ENCODE peak calls at places on chromosomes 1 and 21, in nine cellular contexts. One of them, this sample, is unnamed.

GRCh38 chr21:42644223-42645208 is 8.9 kb upstream of the PDE9A start:
- DNase-seq in uterus: no peak
- DNase-seq in activated CD8-positive, alpha-beta memory T cell treated with anti-CD3 and anti-CD28 coated beads, Interleukin-2, amount 50 U/mL, for 48 hours: no peak
- DNase-seq in ureter: no peak
- DNase-seq in aorta: peak
- DNase-seq in cardiac fibroblast: peak
- DNase-seq in stimulated activated CD4-positive, alpha-beta T cell treated with anti-CD3 and anti-CD28 coated beads, Interleukin-12 subunit alpha, Interleukin-12 subunit beta, amount 100 ng/mL, for 4 hours: no peak
- DNase-seq in IMR-90: peak
- DNase-seq in A549: no peak
- DNase-seq in this sample: no peak

GRCh38 chr21:43611598-43612369 is 47.5 kb downstream of the HSF2BP start:
- DNase-seq in cardiac fibroblast: peak
- DNase-seq in stimulated activated CD4-positive, alpha-beta T cell treated with anti-CD3 and anti-CD28 coated beads, Interleukin-12 subunit alpha, Interleukin-12 subunit beta, amount 100 ng/mL, for 4 hours: no peak
- DNase-seq in IMR-90: peak
- DNase-seq in A549: peak
- DNase-seq in uterus: peak
- DNase-seq in aorta: peak
- DNase-seq in activated CD8-positive, alpha-beta memory T cell treated with anti-CD3 and anti-CD28 coated beads, Interleukin-2, amount 50 U/mL, for 48 hours: no peak
- DNase-seq in ureter: peak
- DNase-seq in this sample: peak

GRCh38 chr1:173206816-173207595 is at the start of gene TNFSF4:
- DNase-seq in stimulated activated CD4-positive, alpha-beta T cell treated with anti-CD3 and anti-CD28 coated beads, Interleukin-12 subunit alpha, Interleukin-12 subunit beta, amount 100 ng/mL, for 4 hours: no peak
- DNase-seq in ureter: no peak
- DNase-seq in aorta: peak
- DNase-seq in A549: no peak
- DNase-seq in cardiac fibroblast: peak
- DNase-seq in IMR-90: peak
- DNase-seq in activated CD8-positive, alpha-beta memory T cell treated with anti-CD3 and anti-CD28 coated beads, Interleukin-2, amount 50 U/mL, for 48 hours: no peak
- DNase-seq in uterus: no peak
- DNase-seq in this sample: no peak

GRCh38 chr1:181482001-181482430 is 1.3 kb upstream of the CACNA1E start:
- DNase-seq in uterus: no peak
- DNase-seq in IMR-90: no peak
- DNase-seq in cardiac fibroblast: no peak
- DNase-seq in aorta: no peak
- DNase-seq in ureter: no peak
- DNase-seq in activated CD8-positive, alpha-beta memory T cell treated with anti-CD3 and anti-CD28 coated beads, Interleukin-2, amount 50 U/mL, for 48 hours: no peak
- DNase-seq in A549: no peak
- DNase-seq in stimulated activated CD4-positive, alpha-beta T cell treated with anti-CD3 and anti-CD28 coated beads, Interleukin-12 subunit alpha, Interleukin-12 subunit beta, amount 100 ng/mL, for 4 hours: no peak
- DNase-seq in this sample: no peak

GRCh38 chr1:47837866-47838561 is 159.2 kb downstream of the TRABD2B start:
- DNase-seq in IMR-90: no peak
- DNase-seq in aorta: no peak
- DNase-seq in cardiac fibroblast: no peak
- DNase-seq in uterus: no peak
- DNase-seq in A549: no peak
- DNase-seq in activated CD8-positive, alpha-beta memory T cell treated with anti-CD3 and anti-CD28 coated beads, Interleukin-2, amount 50 U/mL, for 48 hours: no peak
- DNase-seq in stimulated activated CD4-positive, alpha-beta T cell treated with anti-CD3 and anti-CD28 coated beads, Interleukin-12 subunit alpha, Interleukin-12 subunit beta, amount 100 ng/mL, for 4 hours: no peak
- DNase-seq in ureter: no peak
- DNase-seq in this sample: no peak

GRCh38 chr1:20698195-20698910 is 19.5 kb downstream of the KIF17 start:
- DNase-seq in stimulated activated CD4-positive, alpha-beta T cell treated with anti-CD3 and anti-CD28 coated beads, Interleukin-12 subunit alpha, Interleukin-12 subunit beta, amount 100 ng/mL, for 4 hours: no peak
- DNase-seq in uterus: no peak
- DNase-seq in aorta: no peak
- DNase-seq in ureter: no peak
- DNase-seq in activated CD8-positive, alpha-beta memory T cell treated with anti-CD3 and anti-CD28 coated beads, Interleukin-2, amount 50 U/mL, for 48 hours: no peak
- DNase-seq in cardiac fibroblast: peak
- DNase-seq in A549: no peak
- DNase-seq in IMR-90: peak
- DNase-seq in this sample: no peak

GRCh38 chr1:67264899-67265298 is 42.8 kb upstream of the IL12RB2 start:
- DNase-seq in A549: no peak
- DNase-seq in ureter: no peak
- DNase-seq in uterus: no peak
- DNase-seq in activated CD8-positive, alpha-beta memory T cell treated with anti-CD3 and anti-CD28 coated beads, Interleukin-2, amount 50 U/mL, for 48 hours: no peak
- DNase-seq in cardiac fibroblast: no peak
- DNase-seq in IMR-90: no peak
- DNase-seq in stimulated activated CD4-positive, alpha-beta T cell treated with anti-CD3 and anti-CD28 coated beads, Interleukin-12 subunit alpha, Interleukin-12 subunit beta, amount 100 ng/mL, for 4 hours: no peak
- DNase-seq in aorta: no peak
- DNase-seq in this sample: no peak

GRCh38 chr1:82491301-82491986 is 690.7 kb downstream of the ADGRL2 start:
- DNase-seq in A549: no peak
- DNase-seq in activated CD8-positive, alpha-beta memory T cell treated with anti-CD3 and anti-CD28 coated beads, Interleukin-2, amount 50 U/mL, for 48 hours: no peak
- DNase-seq in aorta: no peak
- DNase-seq in stimulated activated CD4-positive, alpha-beta T cell treated with anti-CD3 and anti-CD28 coated beads, Interleukin-12 subunit alpha, Interleukin-12 subunit beta, amount 100 ng/mL, for 4 hours: no peak
- DNase-seq in IMR-90: no peak
- DNase-seq in uterus: no peak
- DNase-seq in cardiac fibroblast: peak
- DNase-seq in ureter: no peak
- DNase-seq in this sample: no peak

GRCh38 chr1:7886346-7886745 is 33.5 kb upstream of the UTS2 start:
- DNase-seq in ureter: no peak
- DNase-seq in uterus: no peak
- DNase-seq in cardiac fibroblast: peak
- DNase-seq in IMR-90: peak
- DNase-seq in activated CD8-positive, alpha-beta memory T cell treated with anti-CD3 and anti-CD28 coated beads, Interleukin-2, amount 50 U/mL, for 48 hours: no peak
- DNase-seq in stimulated activated CD4-positive, alpha-beta T cell treated with anti-CD3 and anti-CD28 coated beads, Interleukin-12 subunit alpha, Interleukin-12 subunit beta, amount 100 ng/mL, for 4 hours: no peak
- DNase-seq in A549: no peak
- DNase-seq in aorta: no peak
- DNase-seq in this sample: no peak

GRCh38 chr1:151457911-151458882 is 1.1 kb downstream of the POGZ start:
- DNase-seq in ureter: peak
- DNase-seq in stimulated activated CD4-positive, alpha-beta T cell treated with anti-CD3 and anti-CD28 coated beads, Interleukin-12 subunit alpha, Interleukin-12 subunit beta, amount 100 ng/mL, for 4 hours: peak
- DNase-seq in cardiac fibroblast: peak
- DNase-seq in aorta: peak
- DNase-seq in uterus: peak
- DNase-seq in A549: peak
- DNase-seq in activated CD8-positive, alpha-beta memory T cell treated with anti-CD3 and anti-CD28 coated beads, Interleukin-2, amount 50 U/mL, for 48 hours: peak
- DNase-seq in IMR-90: peak
- DNase-seq in this sample: peak

GRCh38 chr1:245807954-245808719 is 653.4 kb downstream of the KIF26B start:
- DNase-seq in aorta: no peak
- DNase-seq in ureter: no peak
- DNase-seq in uterus: no peak
- DNase-seq in cardiac fibroblast: no peak
- DNase-seq in stimulated activated CD4-positive, alpha-beta T cell treated with anti-CD3 and anti-CD28 coated beads, Interleukin-12 subunit alpha, Interleukin-12 subunit beta, amount 100 ng/mL, for 4 hours: no peak
- DNase-seq in activated CD8-positive, alpha-beta memory T cell treated with anti-CD3 and anti-CD28 coated beads, Interleukin-2, amount 50 U/mL, for 48 hours: no peak
- DNase-seq in IMR-90: no peak
- DNase-seq in A549: no peak
- DNase-seq in this sample: no peak

GRCh38 chr1:75053207-75053606 is 81.0 kb upstream of the LHX8 start:
- DNase-seq in activated CD8-positive, alpha-beta memory T cell treated with anti-CD3 and anti-CD28 coated beads, Interleukin-2, amount 50 U/mL, for 48 hours: no peak
- DNase-seq in stimulated activated CD4-positive, alpha-beta T cell treated with anti-CD3 and anti-CD28 coated beads, Interleukin-12 subunit alpha, Interleukin-12 subunit beta, amount 100 ng/mL, for 4 hours: no peak
- DNase-seq in aorta: no peak
- DNase-seq in uterus: no peak
- DNase-seq in cardiac fibroblast: no peak
- DNase-seq in A549: no peak
- DNase-seq in ureter: no peak
- DNase-seq in IMR-90: no peak
- DNase-seq in this sample: no peak

GRCh38 chr1:17627239-17628052 is 87.9 kb downstream of the ARHGEF10L start:
- DNase-seq in cardiac fibroblast: no peak
- DNase-seq in activated CD8-positive, alpha-beta memory T cell treated with anti-CD3 and anti-CD28 coated beads, Interleukin-2, amount 50 U/mL, for 48 hours: no peak
- DNase-seq in stimulated activated CD4-positive, alpha-beta T cell treated with anti-CD3 and anti-CD28 coated beads, Interleukin-12 subunit alpha, Interleukin-12 subunit beta, amount 100 ng/mL, for 4 hours: no peak
- DNase-seq in IMR-90: no peak
- DNase-seq in aorta: no peak
- DNase-seq in A549: no peak
- DNase-seq in uterus: no peak
- DNase-seq in ureter: no peak
- DNase-seq in this sample: no peak

GRCh38 chr1:233675893-233676292 is 62.0 kb downstream of the KCNK1 start:
- DNase-seq in activated CD8-positive, alpha-beta memory T cell treated with anti-CD3 and anti-CD28 coated beads, Interleukin-2, amount 50 U/mL, for 48 hours: no peak
- DNase-seq in A549: no peak
- DNase-seq in ureter: no peak
- DNase-seq in uterus: no peak
- DNase-seq in aorta: no peak
- DNase-seq in cardiac fibroblast: no peak
- DNase-seq in stimulated activated CD4-positive, alpha-beta T cell treated with anti-CD3 and anti-CD28 coated beads, Interleukin-12 subunit alpha, Interleukin-12 subunit beta, amount 100 ng/mL, for 4 hours: no peak
- DNase-seq in IMR-90: no peak
- DNase-seq in this sample: no peak

GRCh38 chr1:93960641-93961147 is 51.5 kb upstream of the GCLM start:
- DNase-seq in stimulated activated CD4-positive, alpha-beta T cell treated with anti-CD3 and anti-CD28 coated beads, Interleukin-12 subunit alpha, Interleukin-12 subunit beta, amount 100 ng/mL, for 4 hours: no peak
- DNase-seq in A549: no peak
- DNase-seq in uterus: no peak
- DNase-seq in aorta: no peak
- DNase-seq in activated CD8-positive, alpha-beta memory T cell treated with anti-CD3 and anti-CD28 coated beads, Interleukin-2, amount 50 U/mL, for 48 hours: no peak
- DNase-seq in cardiac fibroblast: no peak
- DNase-seq in IMR-90: peak
- DNase-seq in ureter: peak
- DNase-seq in this sample: peak

GRCh38 chr1:107804134-107804533 is 160.8 kb downstream of the VAV3 start:
- DNase-seq in uterus: no peak
- DNase-seq in cardiac fibroblast: no peak
- DNase-seq in activated CD8-positive, alpha-beta memory T cell treated with anti-CD3 and anti-CD28 coated beads, Interleukin-2, amount 50 U/mL, for 48 hours: no peak
- DNase-seq in IMR-90: no peak
- DNase-seq in aorta: no peak
- DNase-seq in stimulated activated CD4-positive, alpha-beta T cell treated with anti-CD3 and anti-CD28 coated beads, Interleukin-12 subunit alpha, Interleukin-12 subunit beta, amount 100 ng/mL, for 4 hours: no peak
- DNase-seq in A549: no peak
- DNase-seq in ureter: no peak
- DNase-seq in this sample: no peak

GRCh38 chr21:17343055-17343454 is 169.8 kb upstream of the CXADR start:
- DNase-seq in aorta: no peak
- DNase-seq in ureter: no peak
- DNase-seq in stimulated activated CD4-positive, alpha-beta T cell treated with anti-CD3 and anti-CD28 coated beads, Interleukin-12 subunit alpha, Interleukin-12 subunit beta, amount 100 ng/mL, for 4 hours: no peak
- DNase-seq in uterus: no peak
- DNase-seq in A549: no peak
- DNase-seq in activated CD8-positive, alpha-beta memory T cell treated with anti-CD3 and anti-CD28 coated beads, Interleukin-2, amount 50 U/mL, for 48 hours: no peak
- DNase-seq in IMR-90: peak
- DNase-seq in cardiac fibroblast: peak
- DNase-seq in this sample: no peak

GRCh38 chr1:161096015-161096414 is 2.1 kb upstream of the KLHDC9 start:
- DNase-seq in uterus: no peak
- DNase-seq in activated CD8-positive, alpha-beta memory T cell treated with anti-CD3 and anti-CD28 coated beads, Interleukin-2, amount 50 U/mL, for 48 hours: no peak
- DNase-seq in IMR-90: no peak
- DNase-seq in aorta: no peak
- DNase-seq in stimulated activated CD4-positive, alpha-beta T cell treated with anti-CD3 and anti-CD28 coated beads, Interleukin-12 subunit alpha, Interleukin-12 subunit beta, amount 100 ng/mL, for 4 hours: no peak
- DNase-seq in cardiac fibroblast: no peak
- DNase-seq in ureter: no peak
- DNase-seq in A549: no peak
- DNase-seq in this sample: no peak

GRCh38 chr21:36994501-36995189 is 11.9 kb upstream of the RIPPLY3 start:
- DNase-seq in stimulated activated CD4-positive, alpha-beta T cell treated with anti-CD3 and anti-CD28 coated beads, Interleukin-12 subunit alpha, Interleukin-12 subunit beta, amount 100 ng/mL, for 4 hours: peak
- DNase-seq in uterus: no peak
- DNase-seq in activated CD8-positive, alpha-beta memory T cell treated with anti-CD3 and anti-CD28 coated beads, Interleukin-2, amount 50 U/mL, for 48 hours: peak
- DNase-seq in IMR-90: no peak
- DNase-seq in cardiac fibroblast: no peak
- DNase-seq in ureter: no peak
- DNase-seq in aorta: no peak
- DNase-seq in A549: no peak
- DNase-seq in this sample: no peak

GRCh38 chr1:175543447-175543846 is 199.9 kb downstream of the TNR start:
- DNase-seq in activated CD8-positive, alpha-beta memory T cell treated with anti-CD3 and anti-CD28 coated beads, Interleukin-2, amount 50 U/mL, for 48 hours: no peak
- DNase-seq in uterus: no peak
- DNase-seq in A549: no peak
- DNase-seq in stimulated activated CD4-positive, alpha-beta T cell treated with anti-CD3 and anti-CD28 coated beads, Interleukin-12 subunit alpha, Interleukin-12 subunit beta, amount 100 ng/mL, for 4 hours: no peak
- DNase-seq in cardiac fibroblast: no peak
- DNase-seq in ureter: no peak
- DNase-seq in IMR-90: no peak
- DNase-seq in aorta: no peak
- DNase-seq in this sample: no peak

GRCh38 chr1:8027748-8028631 is 1.9 kb upstream of the ERRFI1 start:
- DNase-seq in aorta: no peak
- DNase-seq in activated CD8-positive, alpha-beta memory T cell treated with anti-CD3 and anti-CD28 coated beads, Interleukin-2, amount 50 U/mL, for 48 hours: no peak
- DNase-seq in ureter: no peak
- DNase-seq in stimulated activated CD4-positive, alpha-beta T cell treated with anti-CD3 and anti-CD28 coated beads, Interleukin-12 subunit alpha, Interleukin-12 subunit beta, amount 100 ng/mL, for 4 hours: no peak
- DNase-seq in cardiac fibroblast: peak
- DNase-seq in uterus: no peak
- DNase-seq in A549: no peak
- DNase-seq in IMR-90: peak
- DNase-seq in this sample: no peak

GRCh38 chr1:200526709-200527612 is 93.6 kb downstream of the KIF14 start:
- DNase-seq in cardiac fibroblast: peak
- DNase-seq in stimulated activated CD4-positive, alpha-beta T cell treated with anti-CD3 and anti-CD28 coated beads, Interleukin-12 subunit alpha, Interleukin-12 subunit beta, amount 100 ng/mL, for 4 hours: no peak
- DNase-seq in aorta: no peak
- DNase-seq in A549: no peak
- DNase-seq in IMR-90: peak
- DNase-seq in uterus: no peak
- DNase-seq in ureter: no peak
- DNase-seq in activated CD8-positive, alpha-beta memory T cell treated with anti-CD3 and anti-CD28 coated beads, Interleukin-2, amount 50 U/mL, for 48 hours: no peak
- DNase-seq in this sample: no peak

GRCh38 chr21:45427331-45428271 is 22.6 kb downstream of the COL18A1 start:
- DNase-seq in uterus: peak
- DNase-seq in ureter: peak
- DNase-seq in A549: peak
- DNase-seq in stimulated activated CD4-positive, alpha-beta T cell treated with anti-CD3 and anti-CD28 coated beads, Interleukin-12 subunit alpha, Interleukin-12 subunit beta, amount 100 ng/mL, for 4 hours: no peak
- DNase-seq in cardiac fibroblast: peak
- DNase-seq in IMR-90: peak
- DNase-seq in activated CD8-positive, alpha-beta memory T cell treated with anti-CD3 and anti-CD28 coated beads, Interleukin-2, amount 50 U/mL, for 48 hours: no peak
- DNase-seq in aorta: peak
- DNase-seq in this sample: no peak

GRCh38 chr1:214623430-214623829 is 20.4 kb downstream of the CENPF start:
- DNase-seq in uterus: no peak
- DNase-seq in cardiac fibroblast: peak
- DNase-seq in stimulated activated CD4-positive, alpha-beta T cell treated with anti-CD3 and anti-CD28 coated beads, Interleukin-12 subunit alpha, Interleukin-12 subunit beta, amount 100 ng/mL, for 4 hours: no peak
- DNase-seq in ureter: no peak
- DNase-seq in IMR-90: no peak
- DNase-seq in aorta: no peak
- DNase-seq in activated CD8-positive, alpha-beta memory T cell treated with anti-CD3 and anti-CD28 coated beads, Interleukin-2, amount 50 U/mL, for 48 hours: no peak
- DNase-seq in A549: no peak
- DNase-seq in this sample: no peak

This sample was measured in prostate gland.